ENCODE peak calls at places on chromosomes 13 and 19, in five cellular contexts. Q, B, A, E and H are unnamed samples.

GRCh38 chr19:14349426-14349825 is 31.8 kb upstream of the ADGRE5 start:
- DNase-seq in B (no peak), E (no peak), A (no peak), Q (no peak), H (peak)

GRCh38 chr13:64314286-64314685 is 2898.6 kb upstream of the PCDH20 start:
- DNase-seq in A (no peak), Q (no peak), B (no peak), E (no peak), H (no peak)

GRCh38 chr13:24875566-24875965 is 111.6 kb downstream of the RNF17 start:
- DNase-seq in Q (no peak), E (no peak), B (no peak), A (no peak), H (no peak)

GRCh38 chr13:52850396-52851152 is 2.1 kb upstream of the PCDH8 start:
- DNase-seq in B (no peak), Q (peak), E (peak), A (peak), H (peak)

GRCh38 chr13:64849174-64849573 is 2381.0 kb downstream of the PCDH9 start:
- DNase-seq in B (no peak), E (no peak), Q (no peak), A (no peak), H (no peak)

GRCh38 chr19:48330012-48330681 is 4.8 kb downstream of the EMP3 start:
- DNase-seq in B (peak), A (no peak), E (peak), Q (peak), H (peak)

GRCh38 chr13:112840472-112841302 is 128.3 kb upstream of the MCF2L start:
- DNase-seq in A (no peak), B (no peak), Q (no peak), E (no peak), H (no peak)

GRCh38 chr13:66154981-66155380 is 1075.2 kb downstream of the PCDH9 start:
- DNase-seq in B (no peak), E (no peak), Q (no peak), A (no peak), H (no peak)

DNA sequence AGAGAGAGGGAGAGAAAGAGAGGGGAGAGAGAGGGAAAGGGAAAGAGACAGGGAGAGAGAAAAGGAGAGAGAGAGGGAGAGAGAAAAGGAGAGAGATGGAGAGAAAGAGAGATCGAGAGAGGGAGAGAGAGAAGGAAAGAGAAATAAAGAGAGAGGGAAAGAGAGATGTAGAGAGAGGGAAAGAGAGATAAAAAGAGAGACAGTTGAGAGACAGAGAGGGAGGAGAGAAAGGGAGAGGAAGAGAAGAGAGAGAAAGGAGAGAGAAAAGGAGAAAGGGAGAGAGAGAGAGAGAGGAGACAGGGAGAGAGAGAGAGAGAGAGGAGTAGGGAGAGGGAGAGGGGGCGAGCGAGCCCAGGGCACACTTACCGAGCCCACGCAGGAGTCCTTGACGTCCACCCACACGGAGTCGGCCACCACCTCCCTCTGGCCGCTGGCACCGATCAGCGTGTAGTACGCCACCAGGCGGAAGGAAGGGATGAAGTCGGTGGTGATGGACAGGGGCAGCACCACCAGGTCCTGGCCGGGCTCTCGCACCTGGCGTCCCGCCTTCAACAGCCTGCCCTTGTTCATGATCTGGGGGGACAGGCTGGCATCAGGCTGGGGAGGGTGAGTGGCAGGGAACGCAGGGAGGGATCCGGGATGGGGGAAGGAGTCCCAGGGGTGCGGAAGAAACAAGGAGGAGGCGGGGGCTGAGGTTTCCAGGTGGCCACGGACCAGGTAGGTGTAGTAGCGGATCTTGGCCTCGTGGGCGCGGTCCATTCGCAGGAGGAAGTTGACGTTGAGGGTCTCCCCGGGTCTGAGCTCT is 10.0 kb downstream of the C3 start:
- DNase-seq in E (peak), A (no peak), B (no peak), Q (no peak), H (no peak)
- TF ChIP-seq CTCF in E (peak), A (no peak), B (no peak), Q (no peak), H (no peak)

GRCh38 chr19:3970313-3970807 is 539 bp downstream of the DAPK3 start:
- DNase-seq in Q (no peak), E (peak), A (no peak), B (no peak), H (no peak)

GRCh38 chr19:3970808-3971598 is at the start of gene DAPK3:
- DNase-seq in E (peak), Q (peak), B (peak), A (peak), H (peak)

GRCh38 chr19:3968556-3969434 is 2.1 kb downstream of the DAPK3 start:
- DNase-seq in Q (peak), A (peak), E (peak), B (no peak), H (no peak)

GRCh38 chr19:3966051-3967017 is 4.6 kb downstream of the DAPK3 start:
- DNase-seq in A (no peak), E (peak), Q (no peak), B (no peak), H (no peak)

GRCh38 chr19:3969435-3970312 is 1.2 kb downstream of the DAPK3 start:
- DNase-seq in B (no peak), Q (no peak), E (peak), A (no peak), H (no peak)
- TF ChIP-seq CTCF in B (no peak), Q (no peak), E (peak), A (peak), H (no peak)

DNA sequence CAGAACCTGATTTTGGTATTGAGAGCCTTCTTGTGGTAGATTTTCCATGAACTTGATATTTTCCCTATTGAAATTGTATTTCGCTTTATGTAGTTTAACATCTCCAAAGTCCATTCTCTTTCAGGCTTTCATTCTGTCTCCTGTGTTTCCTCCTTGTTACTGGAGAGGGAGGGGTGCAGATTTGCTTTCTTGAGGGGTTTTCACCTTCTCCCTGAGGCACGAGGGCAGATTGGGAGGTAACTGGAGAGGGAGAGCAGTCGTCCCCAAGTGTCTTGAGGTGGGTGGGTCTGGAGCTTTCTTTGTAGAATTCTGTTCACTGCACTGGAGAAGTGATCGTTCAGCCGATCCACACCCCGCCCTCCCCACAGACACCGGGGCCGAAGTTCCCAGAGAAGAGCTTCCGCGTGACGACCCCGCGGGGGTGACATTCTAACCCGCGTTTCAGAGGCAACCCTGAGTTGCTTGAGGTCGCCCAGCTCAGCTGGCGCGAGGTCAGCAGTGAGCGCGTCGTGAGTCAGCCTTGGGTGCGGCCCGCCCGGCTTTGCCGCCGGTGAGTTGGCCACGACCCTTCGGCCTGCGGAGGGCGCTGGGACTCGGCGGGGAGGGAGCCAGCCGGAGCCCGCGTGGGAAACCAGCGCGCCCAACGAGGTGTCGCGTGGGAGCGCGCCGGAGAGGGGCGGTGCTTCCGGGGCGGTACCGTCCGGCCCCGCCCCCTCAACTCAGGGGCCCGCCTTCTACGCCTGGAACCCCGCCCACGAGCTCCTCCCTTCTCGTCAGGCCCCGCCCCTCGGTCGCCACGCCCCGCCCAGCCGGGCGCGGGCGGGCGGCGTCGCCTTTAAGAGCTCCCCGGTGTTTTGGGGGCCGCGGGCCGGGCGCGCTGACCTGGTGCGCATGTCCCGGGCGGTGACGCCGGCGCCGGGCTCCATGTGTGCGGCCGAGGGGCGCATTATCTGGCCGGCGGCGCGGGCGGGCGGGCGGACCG is at the start of gene GATAD2A:
- DNase-seq in A (peak), E (peak), B (peak), Q (peak), H (peak)
- TF ChIP-seq CTCF in A (peak), E (peak), B (no peak), Q (peak), H (peak)

DNA sequence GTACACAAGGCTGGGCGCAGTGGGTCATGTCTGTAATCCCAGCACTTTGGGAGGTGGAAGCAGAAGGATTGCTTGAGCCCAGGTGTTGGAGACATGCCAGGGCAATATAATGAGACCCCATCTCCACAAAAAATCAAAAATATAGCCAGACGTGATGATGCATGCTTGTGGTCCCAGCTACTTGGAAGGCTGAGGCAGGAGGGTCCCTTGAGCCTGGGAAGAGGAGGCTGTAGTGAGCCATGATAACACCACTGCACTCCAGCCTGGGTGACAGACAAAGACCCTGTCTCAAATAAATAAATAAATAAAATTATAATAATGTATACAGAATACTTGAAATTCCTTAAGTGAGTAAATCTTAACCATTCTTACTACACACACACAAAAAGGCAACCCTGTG is 127.7 kb downstream of the SPRY2 start:
- DNase-seq in A (no peak), B (no peak), Q (no peak), E (no peak), H (no peak)
- TF ChIP-seq CTCF in A (no peak), B (no peak), Q (no peak), E (no peak), H (no peak)

DNA sequence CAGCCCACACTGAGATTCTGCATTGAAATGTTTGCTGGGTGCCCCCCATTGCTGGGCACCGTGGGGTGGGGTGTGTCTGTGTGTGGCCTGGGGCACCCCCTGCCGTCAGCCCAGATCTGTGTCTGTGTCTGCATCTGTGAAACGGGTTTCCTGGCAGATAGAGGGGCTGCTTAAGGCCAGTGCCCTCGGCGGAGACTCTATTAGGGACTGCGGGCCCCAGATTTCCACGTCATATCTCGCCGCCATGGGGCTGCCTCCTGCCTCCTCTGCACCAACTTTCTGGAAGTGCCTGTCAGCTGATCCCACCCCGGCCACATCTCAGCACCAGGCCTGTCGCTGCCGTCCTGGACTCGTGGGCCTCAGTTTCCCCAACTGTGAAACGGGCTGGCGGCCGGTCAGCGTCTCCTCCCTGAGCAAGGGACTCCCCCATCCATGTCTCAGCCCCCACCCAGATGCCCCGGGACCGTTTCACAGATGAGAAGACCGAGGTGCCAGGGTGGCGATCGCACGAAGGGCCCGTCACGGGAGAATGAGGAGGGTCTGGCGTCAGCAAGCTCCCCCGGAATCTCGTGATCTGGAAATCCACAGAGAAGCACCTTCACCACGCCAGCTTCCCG is 21.4 kb downstream of the ARID3A start:
- DNase-seq in A (no peak), E (no peak), B (no peak), Q (no peak), H (peak)
- TF ChIP-seq CTCF in A (no peak), E (no peak), B (no peak), Q (no peak), H (peak)

DNA sequence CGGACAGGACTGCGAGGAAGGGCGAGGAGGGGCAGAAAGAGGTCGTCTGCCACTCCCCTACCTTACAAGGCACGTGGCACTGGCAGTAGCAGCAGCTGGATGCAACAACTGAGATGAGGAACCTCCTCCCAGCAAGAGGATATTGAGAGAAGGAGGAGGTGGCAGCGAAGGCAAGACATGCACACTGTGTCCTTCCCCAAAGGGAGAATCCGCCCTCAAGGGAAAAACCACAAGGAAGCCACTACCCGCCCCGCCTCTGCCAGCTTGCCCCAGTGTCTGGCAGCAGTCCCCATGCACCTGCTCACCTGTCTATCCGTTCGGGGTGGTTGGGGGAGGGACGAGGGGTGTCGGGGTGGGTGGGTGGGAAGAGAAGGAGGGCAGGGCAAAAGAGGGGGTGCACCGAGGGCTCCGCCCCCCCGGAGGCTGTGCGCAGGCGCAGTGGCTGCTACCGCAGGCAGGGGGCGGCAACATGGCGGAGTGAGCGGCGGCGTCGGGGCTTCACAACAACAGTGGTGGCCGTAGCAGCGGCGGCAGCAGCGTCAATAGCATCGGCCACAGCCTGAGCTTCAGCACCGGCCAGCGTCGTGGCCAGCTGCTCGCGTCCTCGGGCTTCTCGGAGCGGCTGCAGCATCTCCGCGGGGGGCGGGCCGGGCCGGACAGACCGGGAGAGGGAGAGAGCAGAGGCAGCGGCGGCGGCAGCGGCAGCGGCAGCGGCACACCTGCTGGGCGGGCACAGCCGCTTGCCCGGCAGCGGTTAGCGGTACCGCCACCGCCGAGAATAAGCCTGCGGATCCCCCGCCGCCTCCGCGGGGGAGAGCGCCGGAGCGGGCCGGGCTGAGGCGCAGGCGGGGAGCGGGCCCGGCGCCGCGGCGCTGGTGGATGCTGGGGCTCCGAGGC is at the start of gene NBEA:
- DNase-seq in E (peak), Q (peak), B (peak), A (peak), H (peak)
- TF ChIP-seq CTCF in E (peak), Q (peak), B (no peak), A (peak), H (no peak)

DNA sequence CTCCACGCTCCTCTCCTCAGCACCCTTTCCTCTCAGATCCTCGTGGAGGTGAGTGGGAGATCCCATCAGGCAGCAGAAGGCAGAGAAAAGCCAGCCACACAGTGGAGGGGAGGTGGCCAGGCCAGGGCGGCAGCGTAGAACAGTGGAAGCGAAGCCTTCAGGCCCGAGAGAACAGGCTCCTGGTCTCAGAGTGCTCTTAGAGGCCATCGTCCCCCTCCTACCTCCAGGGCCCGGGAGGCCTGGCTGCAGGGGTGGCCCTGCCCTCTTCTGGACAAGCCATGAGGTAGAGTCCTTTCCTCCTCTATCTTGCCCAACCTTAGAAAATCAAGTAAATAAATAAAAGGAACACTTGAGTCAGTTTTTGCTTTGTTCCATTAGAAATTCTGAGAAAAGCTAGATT is 202.0 kb downstream of the KATNAL1 start:
- DNase-seq in A (no peak), Q (no peak), B (no peak), E (peak), H (no peak)
- TF ChIP-seq CTCF in A (no peak), Q (no peak), B (no peak), E (peak), H (no peak)

GRCh38 chr19:6925801-6926751 is 38.7 kb downstream of the ADGRE1 start:
- DNase-seq in Q (no peak), E (no peak), B (no peak), A (no peak), H (peak)
- TF ChIP-seq CTCF in Q (no peak), E (no peak), B (no peak), A (no peak), H (peak)